ENCODE peak calls at places on chromosome 15, in four cellular contexts. I is mesenchymal stem cell, P is IMR-90, B is neuronal stem cell. D is an unnamed sample.

GRCh38 chr15:51243774-51244173 is 94.6 kb downstream of the CYP19A1 start:
- DNase-seq in I (no peak), P (peak), B (no peak), D (no peak)

GRCh38 chr15:41048397-41048796 is 67.7 kb downstream of the INO80 start:
- DNase-seq in I (no peak), P (no peak), B (no peak), D (no peak)

GRCh38 chr15:39594764-39595620 is 14.1 kb downstream of the THBS1 start:
- DNase-seq in I (peak), P (peak), B (no peak), D (no peak)

GRCh38 chr15:91032919-91033803 is 10.8 kb upstream of the VPS33B start:
- DNase-seq in I (peak), P (no peak), B (peak), D (peak)

GRCh38 chr15:39925112-39925830 is 5.2 kb upstream of the GPR176 start:
- DNase-seq in I (peak), P (peak), B (no peak), D (no peak)

GRCh38 chr15:58487041-58487723 is 55.4 kb downstream of the LIPC start:
- DNase-seq in I (no peak), P (no peak), B (no peak), D (no peak)

GRCh38 chr15:99054025-99054387 is 46.4 kb upstream of the PGPEP1L start:
- DNase-seq in I (no peak), P (peak), B (no peak), D (no peak)

GRCh38 chr15:98628216-98628615 is 20.1 kb upstream of the IGF1R start:
- DNase-seq in I (no peak), P (no peak), B (no peak), D (no peak)

GRCh38 chr15:71261418-71261817 is 146.1 kb downstream of the THSD4 start:
- DNase-seq in I (no peak), P (no peak), B (no peak), D (no peak)

GRCh38 chr15:51718199-51718598 is 19.3 kb downstream of the LYSMD2 start:
- DNase-seq in I (peak), P (no peak), B (no peak), D (no peak)

GRCh38 chr15:74858366-74858735 is 14.8 kb downstream of the SCAMP2 start:
- DNase-seq in I (no peak), P (no peak), B (no peak), D (no peak)

GRCh38 chr15:91022832-91023129 is 387 bp upstream of the VPS33B start:
- DNase-seq in I (no peak), P (no peak), B (no peak), D (no peak)

GRCh38 chr15:25170113-25170731 is 215.4 kb downstream of the SNRPN start:
- DNase-seq in I (no peak), P (no peak), B (no peak), D (no peak)

GRCh38 chr15:99729920-99730319 is 3.3 kb downstream of the LYSMD4 start:
- DNase-seq in I (peak), P (peak), B (no peak), D (peak)

GRCh38 chr15:58457466-58457965 is 25.7 kb downstream of the LIPC start:
- DNase-seq in I (peak), P (peak), B (no peak), D (no peak)

GRCh38 chr15:43912208-43912607 is 85.4 kb downstream of the WDR76 start:
- DNase-seq in I (no peak), P (no peak), B (no peak), D (no peak)

GRCh38 chr15:48049736-48050135 is 71.1 kb upstream of the SLC24A5 start:
- DNase-seq in I (no peak), P (no peak), B (no peak), D (no peak)

GRCh38 chr15:99090938-99091337 is 13.9 kb upstream of the SYNM start:
- DNase-seq in I (no peak), P (no peak), B (no peak), D (no peak)

GRCh38 chr15:25067725-25068309 is 113.0 kb downstream of the SNRPN start:
- DNase-seq in I (no peak), P (no peak), B (no peak), D (no peak)

GRCh38 chr15:48775556-48775955 is 35.3 kb downstream of the CEP152 start:
- DNase-seq in I (no peak), P (no peak), B (no peak), D (no peak)

GRCh38 chr15:77066961-77067690 is 3.8 kb downstream of the TSPAN3 start:
- DNase-seq in I (peak), P (peak), B (no peak), D (no peak)

GRCh38 chr15:91263632-91264477 is 163.8 kb downstream of the SV2B start:
- DNase-seq in I (no peak), P (peak), B (no peak), D (no peak)

GRCh38 chr15:33242669-33243191 is 48.2 kb upstream of the FMN1 start:
- DNase-seq in I (peak), P (no peak), B (no peak), D (peak)

GRCh38 chr15:32881528-32881927 is 163.7 kb downstream of the GREM1 start:
- DNase-seq in I (no peak), P (no peak), B (no peak), D (no peak)

GRCh38 chr15:41656188-41656587 is 4.0 kb upstream of the MGA start:
- DNase-seq in I (peak), P (peak), B (no peak), D (no peak)

GRCh38 chr15:101252836-101253235 is 988 bp upstream of the CHSY1 start:
- DNase-seq in I (no peak), P (no peak), B (no peak), D (no peak)

GRCh38 chr15:101250931-101251829 is 668 bp downstream of the CHSY1 start:
- DNase-seq in I (peak), P (no peak), B (no peak), D (peak)

GRCh38 chr15:101254157-101255065 is 2.6 kb upstream of the CHSY1 start:
- DNase-seq in I (no peak), P (no peak), B (no peak), D (no peak)

GRCh38 chr15:101250331-101250730 is 1.5 kb downstream of the CHSY1 start:
- DNase-seq in I (peak), P (peak), B (no peak), D (no peak)

DNA sequence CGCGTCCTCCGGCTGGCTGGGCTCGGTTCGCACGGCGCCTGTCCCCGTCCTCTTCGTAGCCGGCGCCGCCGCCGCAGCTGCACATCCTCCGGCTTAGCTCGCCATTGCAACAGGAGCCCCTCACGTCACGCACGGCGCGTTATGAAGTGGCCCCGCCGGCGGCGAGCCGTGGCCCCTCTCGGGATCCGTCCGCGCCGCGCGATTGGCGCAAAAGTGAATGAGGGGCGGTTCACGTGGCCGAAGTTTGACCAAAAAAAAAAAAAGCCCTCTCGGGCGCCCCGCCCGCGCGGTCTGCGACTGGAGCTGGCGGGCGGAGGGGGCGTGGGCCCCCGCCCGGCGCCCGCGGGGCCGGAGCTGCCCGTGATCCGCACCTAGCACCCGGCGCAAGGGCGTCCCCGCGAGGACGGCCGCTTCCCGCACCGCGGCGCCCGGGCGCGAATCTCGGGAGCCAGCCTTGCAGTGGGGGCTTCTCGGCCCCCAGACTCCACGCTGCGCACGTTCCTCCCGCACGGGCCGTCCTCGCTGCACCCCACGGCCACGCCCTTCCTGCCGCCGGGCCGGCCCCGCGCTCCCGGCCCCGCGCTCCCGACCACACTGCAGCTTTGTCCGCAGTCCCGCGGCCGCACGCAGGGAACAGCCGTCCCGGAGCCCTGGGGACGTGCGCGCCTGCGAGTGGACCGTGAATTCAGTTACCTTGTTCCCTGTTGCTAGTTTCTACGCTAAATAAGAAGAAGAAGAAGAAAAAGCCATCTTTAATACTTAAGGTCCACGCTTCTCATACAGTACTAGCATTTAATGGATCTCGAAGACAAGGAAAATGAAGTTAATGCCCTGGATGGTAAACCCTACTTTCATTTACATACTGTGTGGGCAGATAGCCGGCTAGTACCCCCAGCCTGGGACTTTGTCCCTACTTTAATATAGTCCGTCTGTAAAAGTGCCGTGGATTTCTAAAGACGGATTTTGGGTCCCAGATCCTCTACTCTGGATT is at the start of gene CHSY1:
- DNase-seq in I (peak), P (peak), B (peak), D (peak)
- H3K9ac ChIP-seq in I (peak), P (peak), B (peak), D (peak)

GRCh38 chr15:62465173-62465572 is 300.1 kb upstream of the C2CD4B start:
- DNase-seq in I (no peak), P (no peak), B (no peak), D (no peak)
- H3K4me2 ChIP-seq in I (peak), P (peak), B (no peak), D (peak)

DNA sequence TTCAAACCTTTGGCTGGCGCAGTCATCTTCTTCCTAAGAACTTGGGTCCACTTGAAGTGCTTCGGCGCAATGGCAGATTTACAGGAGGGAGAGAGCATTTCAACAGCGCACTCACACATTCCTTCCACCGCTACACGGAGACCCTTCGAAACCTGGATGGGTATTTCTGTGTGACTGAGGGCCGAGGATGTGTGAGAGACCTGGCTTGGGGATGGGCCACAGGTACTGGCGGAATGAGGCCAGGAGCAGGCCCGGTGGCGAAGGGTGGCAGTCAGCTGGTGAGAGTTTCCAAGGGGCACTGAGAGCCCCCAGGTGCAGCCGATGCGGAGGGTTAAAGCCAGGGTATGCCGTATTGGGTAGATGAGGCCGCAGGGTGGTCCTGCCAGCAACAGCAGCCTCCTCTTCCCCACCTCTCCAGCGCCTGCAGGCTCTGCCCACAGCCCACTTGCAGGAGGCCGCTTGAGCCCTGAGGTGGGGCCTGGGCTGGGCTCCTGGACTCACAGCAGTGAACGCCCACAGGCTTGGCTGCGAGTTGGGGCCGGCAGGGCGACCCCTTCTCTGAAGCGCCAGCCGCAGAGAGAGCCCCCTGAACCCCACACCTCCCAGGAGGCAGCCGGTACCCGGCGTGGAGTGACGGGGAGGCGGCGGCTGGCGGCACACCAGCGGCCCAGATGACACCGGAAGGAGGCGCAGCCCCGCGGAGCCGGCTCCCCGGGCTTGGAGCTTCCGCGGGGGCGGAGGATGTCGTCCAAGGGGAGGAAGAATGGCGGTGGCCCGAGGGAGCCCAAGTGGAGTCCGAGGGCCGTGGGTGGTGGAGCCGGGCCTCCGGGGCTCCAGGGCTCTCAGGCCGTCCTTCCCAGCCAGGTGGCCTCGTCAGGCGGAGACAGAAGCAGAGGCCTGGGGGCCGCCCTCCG is 166.5 kb downstream of the NSMCE3 start:
- DNase-seq in I (no peak), P (no peak), B (peak), D (no peak)
- H3K9ac ChIP-seq in I (peak), P (no peak), B (peak), D (no peak)

DNA sequence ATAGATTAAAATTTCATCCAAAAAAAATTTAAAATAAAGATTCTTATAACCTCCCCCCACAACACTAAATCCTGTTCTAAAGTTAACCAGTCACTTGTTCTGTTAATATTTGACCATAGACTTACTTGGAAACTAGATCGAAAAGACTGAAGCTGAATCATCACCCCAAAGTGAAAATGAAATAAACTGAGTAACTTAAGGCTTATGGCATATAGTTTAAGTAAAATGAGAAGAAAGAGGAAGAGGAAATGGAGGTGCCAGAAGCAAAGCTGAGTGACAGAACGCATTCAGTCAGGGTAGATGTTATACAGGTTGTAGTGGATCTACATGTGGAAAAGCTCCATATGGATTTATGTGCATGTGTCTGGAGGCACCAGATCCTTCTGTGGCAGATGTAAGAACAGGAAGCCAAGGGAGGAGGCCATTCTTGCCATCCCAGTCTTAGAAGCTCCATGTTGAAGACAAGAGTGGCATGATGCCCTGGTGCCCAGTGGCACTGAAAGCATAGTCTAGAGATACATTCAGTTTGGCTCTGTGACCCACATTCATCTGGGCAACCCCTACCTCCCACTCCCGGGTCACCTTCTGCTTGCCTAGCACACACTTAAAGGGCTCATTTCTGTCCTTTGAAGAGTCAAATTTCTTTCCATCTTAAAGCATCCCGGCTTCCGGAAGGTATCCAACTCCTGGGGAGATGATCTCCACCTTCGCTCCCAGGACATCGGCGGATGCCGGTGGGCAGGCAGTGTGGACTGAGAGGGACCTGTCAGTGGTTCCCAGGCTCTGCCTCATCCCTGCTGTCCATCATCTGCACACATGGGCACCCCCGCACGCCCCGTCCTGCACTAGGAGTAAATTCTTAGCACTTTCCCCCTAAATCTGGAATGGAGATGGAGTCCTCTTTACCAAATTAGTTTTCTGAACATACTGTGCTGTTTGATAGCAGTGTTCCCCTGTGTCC is 90.8 kb downstream of the NEO1 start:
- DNase-seq in I (no peak), P (no peak), B (no peak), D (no peak)
- H3K4me2 ChIP-seq in I (no peak), P (no peak), B (no peak), D (no peak)

GRCh38 chr15:55628369-55628730 is 40.2 kb upstream of the PYGO1 start:
- DNase-seq in I (peak), P (peak), B (no peak), D (no peak)
- H3K9ac ChIP-seq in I (no peak), P (no peak), B (no peak), D (no peak)

GRCh38 chr15:80052597-80053304 is 6.7 kb upstream of the ZFAND6 start:
- DNase-seq in I (no peak), P (no peak), B (no peak), D (no peak)
- H3K4me2 ChIP-seq in I (no peak), P (no peak), B (no peak), D (no peak)